ENCODE peak calls at places on chromosomes 4 and X, in ten cellular contexts. L is fibroblast of lung, K is B cell, G is suprapubic skin, F is left ventricle myocardium inferior, J is progenitor cell of endocrine pancreas, X is neural crest cell, O is fibroblast of mammary gland, R is cardiac muscle cell, C is GM13977. N is an unnamed sample.

GRCh38 chr4:159860945-159861344 is 758.1 kb downstream of the RAPGEF2 start:
- DNase-seq in L (no peak), K (no peak), G (no peak), F (no peak), J (no peak), X (no peak), O (no peak), R (no peak), C (no peak), N (no peak)

GRCh38 chr4:184795214-184795844 is 30.4 kb downstream of the ACSL1 start:
- DNase-seq in L (peak), K (no peak), G (no peak), F (no peak), J (no peak), X (no peak), O (no peak), R (no peak), C (no peak), N (no peak)

GRCh38 chr4:42326524-42326923 is 70.8 kb upstream of the SHISA3 start:
- DNase-seq in L (no peak), K (no peak), G (no peak), F (no peak), J (no peak), X (no peak), O (no peak), R (no peak), C (no peak), N (no peak)

GRCh38 chr4:66606215-66606614 is 935.9 kb upstream of the EPHA5 start:
- DNase-seq in L (no peak), K (no peak), G (no peak), F (no peak), J (no peak), X (no peak), O (no peak), R (no peak), C (no peak), N (no peak)

GRCh38 chr4:64713256-64713840 is 304.1 kb upstream of the TECRL start:
- DNase-seq in L (peak), K (no peak), G (no peak), F (no peak), J (no peak), X (no peak), O (peak), R (peak), C (peak), N (no peak)

GRCh38 chr4:168978001-168978700 is 31.9 kb downstream of the CBR4 start:
- DNase-seq in L (no peak), K (no peak), G (no peak), F (no peak), J (no peak), X (no peak), O (peak), R (no peak), C (no peak), N (no peak)

GRCh38 chr4:155569960-155570515 is 96.6 kb upstream of the GUCY1A1 start:
- DNase-seq in L (no peak), K (no peak), G (no peak), F (no peak), J (no peak), X (no peak), O (peak), R (no peak), C (no peak), N (no peak)

GRCh38 chr4:165355900-165356300 is 22.9 kb upstream of the CPE start:
- DNase-seq in L (peak), K (no peak), G (no peak), F (no peak), J (no peak), X (peak), O (peak), R (peak), C (peak), N (no peak)

GRCh38 chr4:170089743-170090666 is at the start of gene AADAT:
- DNase-seq in L (peak), K (no peak), G (peak), F (peak), J (peak), X (peak), O (peak), R (peak), C (peak), N (peak)

GRCh38 chrX:7330971-7331746 is 183.2 kb upstream of the PUDP start:
- DNase-seq in L (peak), K (no peak), G (no peak), F (no peak), J (no peak), X (no peak), O (peak), R (no peak), C (no peak), N (no peak)

GRCh38 chrX:77731821-77732419 is 54.1 kb downstream of the ATRX start:
- DNase-seq in L (no peak), K (no peak), G (no peak), F (no peak), J (no peak), X (no peak), O (no peak), R (no peak), C (no peak), N (no peak)
- TF ChIP-seq CTCF in L (no peak), K (no peak), G (no peak), F (no peak), J (no peak), X (no peak), O (no peak), R (no peak), C (no peak), N (no peak)

GRCh38 chrX:16807976-16808542 is 21.8 kb downstream of the TXLNG start:
- DNase-seq in L (peak), K (no peak), G (no peak), F (no peak), J (no peak), X (no peak), O (peak), R (no peak), C (no peak), N (no peak)

GRCh38 chrX:16804923-16805464 is 18.7 kb downstream of the TXLNG start:
- DNase-seq in L (no peak), K (no peak), G (no peak), F (no peak), J (no peak), X (no peak), O (no peak), R (no peak), C (no peak), N (no peak)

DNA sequence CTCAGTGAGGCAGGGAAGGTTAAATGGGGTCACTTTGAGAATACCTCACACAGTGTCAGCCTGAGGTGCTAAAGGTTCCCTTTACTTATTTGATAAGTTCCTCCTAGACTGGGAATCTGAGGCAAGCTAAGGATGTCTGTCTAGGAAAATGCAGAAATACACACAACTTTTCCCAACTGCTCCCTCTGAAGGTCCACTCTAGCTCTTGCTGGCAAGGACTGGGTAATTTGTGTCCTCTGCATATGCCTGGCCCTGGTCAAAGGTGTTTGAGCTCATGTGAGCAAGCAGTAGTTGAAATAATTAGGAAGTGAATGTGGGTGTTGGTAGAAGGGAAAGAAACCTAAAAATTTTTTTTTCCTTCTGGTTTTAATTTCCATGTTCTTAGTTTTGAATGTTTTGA is 21.3 kb downstream of the TXLNG start:
- DNase-seq in L (peak), K (no peak), G (no peak), F (no peak), J (no peak), X (no peak), O (peak), R (peak), C (no peak), N (no peak)
- TF ChIP-seq CTCF in L (no peak), K (no peak), G (no peak), F (peak), J (peak), X (peak), O (peak), R (peak), C (no peak), N (no peak)

GRCh38 chrX:80648023-80648422 is 161.7 kb downstream of the BRWD3 start:
- DNase-seq in L (peak), K (no peak), G (no peak), F (no peak), J (no peak), X (no peak), O (peak), R (peak), C (peak), N (no peak)
- TF ChIP-seq CTCF in L (peak), K (no peak), G (no peak), F (no peak), J (no peak), X (peak), O (peak), R (peak), C (peak), N (no peak)

DNA sequence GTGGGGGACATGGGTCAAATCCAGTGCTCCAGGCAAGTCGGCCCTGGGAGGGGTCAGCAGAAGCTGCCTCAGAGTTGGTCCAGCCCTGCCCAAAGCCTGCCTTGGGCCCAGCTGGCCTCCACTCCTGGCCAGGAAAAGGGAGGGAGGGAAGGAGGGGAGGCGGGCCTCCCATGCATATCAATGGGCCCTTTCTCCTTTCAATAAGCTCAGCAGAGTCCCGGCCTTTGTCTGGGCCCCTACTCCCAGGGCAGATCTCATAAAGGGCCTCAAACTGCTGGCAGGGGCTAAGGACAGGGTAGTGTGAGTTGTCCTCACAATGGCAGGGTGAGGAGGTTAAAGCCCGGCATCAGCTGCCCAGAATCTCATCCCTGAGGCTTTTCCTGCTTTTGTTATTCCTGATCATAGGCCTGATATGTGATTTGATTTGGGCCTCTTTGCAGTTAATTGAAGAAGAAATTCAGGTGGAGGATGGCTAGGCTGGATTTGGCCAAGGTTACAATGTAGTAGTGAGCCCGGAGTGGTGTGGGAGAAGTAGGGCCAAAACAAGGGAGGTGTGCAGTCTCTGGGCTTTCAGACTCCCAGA is 121.1 kb upstream of the ATP6AP2 start:
- DNase-seq in L (no peak), K (no peak), G (no peak), F (no peak), J (no peak), X (peak), O (no peak), R (no peak), C (no peak), N (no peak)
- TF ChIP-seq CTCF in L (no peak), K (no peak), G (no peak), F (no peak), J (no peak), X (no peak), O (no peak), R (no peak), C (no peak), N (no peak)